ENCODE peak calls at places on chromosome 6, in eight cellular contexts. One of them, this sample, is unnamed.

GRCh38 chr6:87808005-87808757 is 106.1 kb upstream of the AKIRIN2 start:
- DNase-seq in cardiac fibroblast: peak
- DNase-seq in fibroblast of the aortic adventitia: peak
- DNase-seq in lower leg skin: no peak
- DNase-seq in adrenal gland: no peak
- DNase-seq in astrocyte: peak
- DNase-seq in upper lobe of left lung: no peak
- DNase-seq in brain microvascular endothelial cell: no peak
- DNase-seq in this sample: no peak

GRCh38 chr6:20840675-20841074 is 306.4 kb downstream of the CDKAL1 start:
- DNase-seq in cardiac fibroblast: peak
- DNase-seq in fibroblast of the aortic adventitia: peak
- DNase-seq in adrenal gland: no peak
- DNase-seq in brain microvascular endothelial cell: peak
- DNase-seq in astrocyte: peak
- DNase-seq in lower leg skin: no peak
- DNase-seq in upper lobe of left lung: no peak
- DNase-seq in this sample: no peak

GRCh38 chr6:130885392-130886192 is 58.4 kb downstream of the SMLR1 start:
- DNase-seq in astrocyte: peak
- DNase-seq in fibroblast of the aortic adventitia: peak
- DNase-seq in cardiac fibroblast: peak
- DNase-seq in brain microvascular endothelial cell: peak
- DNase-seq in adrenal gland: peak
- DNase-seq in upper lobe of left lung: peak
- DNase-seq in lower leg skin: no peak
- DNase-seq in this sample: no peak

GRCh38 chr6:90411292-90411781 is 114.7 kb upstream of the BACH2 start:
- DNase-seq in brain microvascular endothelial cell: no peak
- DNase-seq in astrocyte: peak
- DNase-seq in lower leg skin: no peak
- DNase-seq in adrenal gland: no peak
- DNase-seq in upper lobe of left lung: no peak
- DNase-seq in cardiac fibroblast: no peak
- DNase-seq in fibroblast of the aortic adventitia: no peak
- DNase-seq in this sample: no peak

GRCh38 chr6:72788188-72788587 is 166.3 kb downstream of the KCNQ5 start:
- DNase-seq in fibroblast of the aortic adventitia: peak
- DNase-seq in adrenal gland: no peak
- DNase-seq in upper lobe of left lung: no peak
- DNase-seq in lower leg skin: no peak
- DNase-seq in cardiac fibroblast: peak
- DNase-seq in brain microvascular endothelial cell: peak
- DNase-seq in astrocyte: peak
- DNase-seq in this sample: no peak

GRCh38 chr6:109892451-109893435 is 85.4 kb upstream of the GPR6 start:
- DNase-seq in adrenal gland: no peak
- DNase-seq in cardiac fibroblast: no peak
- DNase-seq in upper lobe of left lung: peak
- DNase-seq in fibroblast of the aortic adventitia: no peak
- DNase-seq in astrocyte: no peak
- DNase-seq in brain microvascular endothelial cell: no peak
- DNase-seq in lower leg skin: no peak
- DNase-seq in this sample: no peak

GRCh38 chr6:127503022-127503421 is 16.1 kb downstream of the MTCL3 start:
- DNase-seq in adrenal gland: no peak
- DNase-seq in cardiac fibroblast: no peak
- DNase-seq in fibroblast of the aortic adventitia: no peak
- DNase-seq in lower leg skin: no peak
- DNase-seq in astrocyte: no peak
- DNase-seq in brain microvascular endothelial cell: no peak
- DNase-seq in upper lobe of left lung: no peak
- DNase-seq in this sample: no peak

GRCh38 chr6:22747576-22747975 is 178.2 kb downstream of the HDGFL1 start:
- DNase-seq in upper lobe of left lung: no peak
- DNase-seq in astrocyte: no peak
- DNase-seq in lower leg skin: no peak
- DNase-seq in cardiac fibroblast: no peak
- DNase-seq in brain microvascular endothelial cell: no peak
- DNase-seq in adrenal gland: no peak
- DNase-seq in fibroblast of the aortic adventitia: no peak
- DNase-seq in this sample: no peak

GRCh38 chr6:43750622-43751021 is 19.4 kb upstream of the VEGFA start:
- DNase-seq in fibroblast of the aortic adventitia: no peak
- DNase-seq in astrocyte: no peak
- DNase-seq in upper lobe of left lung: no peak
- DNase-seq in cardiac fibroblast: no peak
- DNase-seq in adrenal gland: no peak
- DNase-seq in lower leg skin: no peak
- DNase-seq in brain microvascular endothelial cell: no peak
- DNase-seq in this sample: no peak

GRCh38 chr6:19472850-19473249 is 364.3 kb upstream of the ID4 start:
- DNase-seq in fibroblast of the aortic adventitia: no peak
- DNase-seq in upper lobe of left lung: no peak
- DNase-seq in cardiac fibroblast: no peak
- DNase-seq in adrenal gland: no peak
- DNase-seq in astrocyte: no peak
- DNase-seq in lower leg skin: no peak
- DNase-seq in brain microvascular endothelial cell: no peak
- DNase-seq in this sample: no peak

GRCh38 chr6:135640449-135641111 is 143.0 kb upstream of the AHI1 start:
- DNase-seq in brain microvascular endothelial cell: no peak
- DNase-seq in cardiac fibroblast: peak
- DNase-seq in astrocyte: no peak
- DNase-seq in fibroblast of the aortic adventitia: peak
- DNase-seq in lower leg skin: no peak
- DNase-seq in upper lobe of left lung: no peak
- DNase-seq in adrenal gland: no peak
- DNase-seq in this sample: no peak

GRCh38 chr6:143539723-143540122 is 28.2 kb upstream of the FUCA2 start:
- DNase-seq in upper lobe of left lung: no peak
- DNase-seq in astrocyte: no peak
- DNase-seq in lower leg skin: no peak
- DNase-seq in brain microvascular endothelial cell: no peak
- DNase-seq in adrenal gland: no peak
- DNase-seq in cardiac fibroblast: no peak
- DNase-seq in fibroblast of the aortic adventitia: no peak
- DNase-seq in this sample: no peak

GRCh38 chr6:20837189-20837588 is 302.9 kb downstream of the CDKAL1 start:
- DNase-seq in adrenal gland: no peak
- DNase-seq in astrocyte: no peak
- DNase-seq in cardiac fibroblast: no peak
- DNase-seq in fibroblast of the aortic adventitia: no peak
- DNase-seq in brain microvascular endothelial cell: no peak
- DNase-seq in upper lobe of left lung: no peak
- DNase-seq in lower leg skin: no peak
- DNase-seq in this sample: no peak

GRCh38 chr6:168127384-168127868 is 48.4 kb upstream of the FRMD1 start:
- DNase-seq in brain microvascular endothelial cell: no peak
- DNase-seq in lower leg skin: no peak
- DNase-seq in upper lobe of left lung: no peak
- DNase-seq in cardiac fibroblast: no peak
- DNase-seq in fibroblast of the aortic adventitia: no peak
- DNase-seq in astrocyte: no peak
- DNase-seq in adrenal gland: no peak
- DNase-seq in this sample: no peak

GRCh38 chr6:82331031-82331773 is 32.4 kb upstream of the TPBG start:
- DNase-seq in astrocyte: peak
- DNase-seq in brain microvascular endothelial cell: no peak
- DNase-seq in cardiac fibroblast: peak
- DNase-seq in adrenal gland: no peak
- DNase-seq in fibroblast of the aortic adventitia: peak
- DNase-seq in lower leg skin: no peak
- DNase-seq in upper lobe of left lung: no peak
- DNase-seq in this sample: no peak

GRCh38 chr6:140572129-140572528 is 1197.7 kb upstream of the CITED2 start:
- DNase-seq in lower leg skin: no peak
- DNase-seq in upper lobe of left lung: no peak
- DNase-seq in brain microvascular endothelial cell: peak
- DNase-seq in cardiac fibroblast: peak
- DNase-seq in fibroblast of the aortic adventitia: peak
- DNase-seq in adrenal gland: peak
- DNase-seq in astrocyte: peak
- DNase-seq in this sample: no peak

GRCh38 chr6:29986199-29986598 is 43.9 kb downstream of the HLA-A start:
- DNase-seq in astrocyte: no peak
- DNase-seq in fibroblast of the aortic adventitia: no peak
- DNase-seq in brain microvascular endothelial cell: no peak
- DNase-seq in lower leg skin: no peak
- DNase-seq in cardiac fibroblast: no peak
- DNase-seq in upper lobe of left lung: no peak
- DNase-seq in adrenal gland: no peak
- DNase-seq in this sample: no peak

GRCh38 chr6:167669553-167669849 is 157.2 kb upstream of the AFDN start:
- DNase-seq in astrocyte: no peak
- DNase-seq in cardiac fibroblast: no peak
- DNase-seq in fibroblast of the aortic adventitia: no peak
- DNase-seq in adrenal gland: no peak
- DNase-seq in upper lobe of left lung: no peak
- DNase-seq in brain microvascular endothelial cell: no peak
- DNase-seq in lower leg skin: no peak
- DNase-seq in this sample: no peak

GRCh38 chr6:16432075-16433032 is 194.0 kb downstream of the GMPR start:
- DNase-seq in lower leg skin: no peak
- DNase-seq in astrocyte: peak
- DNase-seq in adrenal gland: peak
- DNase-seq in fibroblast of the aortic adventitia: peak
- DNase-seq in upper lobe of left lung: no peak
- DNase-seq in cardiac fibroblast: peak
- DNase-seq in brain microvascular endothelial cell: peak
- DNase-seq in this sample: no peak

GRCh38 chr6:7112741-7113313 is 5.1 kb downstream of the RREB1 start:
- DNase-seq in cardiac fibroblast: no peak
- DNase-seq in brain microvascular endothelial cell: no peak
- DNase-seq in fibroblast of the aortic adventitia: no peak
- DNase-seq in astrocyte: no peak
- DNase-seq in lower leg skin: no peak
- DNase-seq in adrenal gland: no peak
- DNase-seq in upper lobe of left lung: peak
- DNase-seq in this sample: peak

GRCh38 chr6:45537539-45537938 is 159.8 kb upstream of the SUPT3H start:
- DNase-seq in upper lobe of left lung: no peak
- DNase-seq in cardiac fibroblast: no peak
- DNase-seq in lower leg skin: no peak
- DNase-seq in brain microvascular endothelial cell: no peak
- DNase-seq in astrocyte: no peak
- DNase-seq in fibroblast of the aortic adventitia: no peak
- DNase-seq in adrenal gland: no peak
- DNase-seq in this sample: no peak

GRCh38 chr6:42084889-42085288 is 34.6 kb downstream of the TAF8 start:
- DNase-seq in fibroblast of the aortic adventitia: peak
- DNase-seq in cardiac fibroblast: no peak
- DNase-seq in brain microvascular endothelial cell: no peak
- DNase-seq in upper lobe of left lung: no peak
- DNase-seq in adrenal gland: no peak
- DNase-seq in astrocyte: no peak
- DNase-seq in lower leg skin: no peak
- DNase-seq in this sample: no peak
- TF ChIP-seq CTCF in fibroblast of the aortic adventitia: peak
- TF ChIP-seq CTCF in cardiac fibroblast: peak
- TF ChIP-seq CTCF in brain microvascular endothelial cell: no peak
- TF ChIP-seq CTCF in upper lobe of left lung: no peak
- TF ChIP-seq CTCF in adrenal gland: no peak
- TF ChIP-seq CTCF in astrocyte: peak
- TF ChIP-seq CTCF in lower leg skin: no peak
- TF ChIP-seq CTCF in this sample: no peak

GRCh38 chr6:38739532-38739931 is 24.4 kb downstream of the DNAH8 start:
- DNase-seq in astrocyte: no peak
- DNase-seq in upper lobe of left lung: no peak
- DNase-seq in fibroblast of the aortic adventitia: peak
- DNase-seq in lower leg skin: no peak
- DNase-seq in brain microvascular endothelial cell: no peak
- DNase-seq in adrenal gland: no peak
- DNase-seq in cardiac fibroblast: peak
- DNase-seq in this sample: no peak
- TF ChIP-seq CTCF in astrocyte: peak
- TF ChIP-seq CTCF in upper lobe of left lung: no peak
- TF ChIP-seq CTCF in fibroblast of the aortic adventitia: peak
- TF ChIP-seq CTCF in lower leg skin: no peak
- TF ChIP-seq CTCF in brain microvascular endothelial cell: peak
- TF ChIP-seq CTCF in adrenal gland: peak
- TF ChIP-seq CTCF in cardiac fibroblast: no peak
- TF ChIP-seq CTCF in this sample: no peak

DNA sequence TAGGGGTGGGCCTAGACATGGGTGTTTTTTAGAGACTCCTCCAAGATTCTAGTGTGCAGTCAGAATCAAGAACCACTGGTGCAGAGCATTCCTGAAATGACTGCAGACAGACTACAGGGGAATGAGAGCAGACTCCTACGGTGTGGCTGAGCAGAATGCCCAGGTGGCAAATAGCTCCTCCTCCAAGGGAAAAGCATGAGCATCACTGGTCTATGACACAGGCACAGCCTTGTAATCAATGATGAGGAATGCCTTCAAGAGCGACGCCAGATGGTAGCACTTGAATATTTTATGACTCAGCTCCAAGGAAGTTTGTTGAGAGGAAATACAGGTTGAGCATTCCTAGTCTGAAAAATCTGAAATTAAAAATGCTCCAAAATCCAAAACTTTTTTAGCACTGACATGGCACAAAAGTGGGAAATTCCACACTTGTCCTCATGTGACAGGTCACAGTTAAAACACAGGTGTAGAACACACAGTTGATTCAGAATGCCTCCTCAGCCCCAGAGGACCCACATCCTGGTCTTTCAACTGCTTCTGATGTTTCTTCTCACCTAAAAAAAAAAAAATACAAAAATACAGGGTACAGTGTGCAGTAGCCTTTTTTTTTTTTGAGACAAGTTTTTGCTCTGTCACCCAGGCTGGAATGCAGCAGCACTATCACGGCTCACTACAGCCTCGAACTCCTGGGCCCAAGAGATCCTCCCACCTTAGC is 10.5 kb upstream of the FAM8A1 start:
- DNase-seq in fibroblast of the aortic adventitia: peak
- DNase-seq in upper lobe of left lung: peak
- DNase-seq in cardiac fibroblast: peak
- DNase-seq in lower leg skin: no peak
- DNase-seq in astrocyte: peak
- DNase-seq in adrenal gland: no peak
- DNase-seq in brain microvascular endothelial cell: peak
- DNase-seq in this sample: no peak
- TF ChIP-seq CTCF in fibroblast of the aortic adventitia: no peak
- TF ChIP-seq CTCF in upper lobe of left lung: no peak
- TF ChIP-seq CTCF in cardiac fibroblast: no peak
- TF ChIP-seq CTCF in lower leg skin: no peak
- TF ChIP-seq CTCF in astrocyte: no peak
- TF ChIP-seq CTCF in adrenal gland: no peak
- TF ChIP-seq CTCF in brain microvascular endothelial cell: no peak
- TF ChIP-seq CTCF in this sample: no peak

DNA sequence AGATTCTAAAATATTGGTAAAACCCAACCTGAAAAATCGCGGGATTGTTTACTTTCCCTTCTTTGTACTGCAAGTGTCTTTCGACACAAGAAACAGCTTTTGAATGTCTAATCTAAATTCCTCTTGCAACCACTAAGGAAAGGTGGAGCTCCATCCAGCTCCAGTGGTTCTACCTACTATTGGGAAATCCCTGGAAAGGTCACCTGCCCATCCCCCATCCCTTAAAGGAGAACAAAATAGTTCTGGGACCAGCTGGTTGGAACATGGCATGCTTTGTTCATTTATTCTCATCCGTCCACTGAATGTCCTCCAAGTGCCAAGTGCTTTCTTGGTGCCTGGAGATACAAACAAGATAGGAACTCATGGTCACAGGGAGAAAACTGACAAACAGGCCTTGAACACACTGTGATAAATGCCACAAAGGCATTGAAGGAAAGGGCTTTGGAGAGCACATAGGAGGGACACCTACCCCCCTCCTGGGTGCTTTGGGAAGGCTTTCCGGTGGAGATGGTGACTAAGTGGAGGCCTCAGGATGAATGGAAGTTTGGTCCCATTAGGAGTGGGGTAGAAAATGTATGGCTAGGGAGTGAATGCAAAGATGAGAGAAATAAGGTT is 2.3 kb upstream of the CITED2 start:
- DNase-seq in lower leg skin: peak
- DNase-seq in brain microvascular endothelial cell: no peak
- DNase-seq in upper lobe of left lung: peak
- DNase-seq in adrenal gland: peak
- DNase-seq in cardiac fibroblast: peak
- DNase-seq in astrocyte: peak
- DNase-seq in fibroblast of the aortic adventitia: peak
- DNase-seq in this sample: no peak
- TF ChIP-seq CTCF in lower leg skin: no peak
- TF ChIP-seq CTCF in brain microvascular endothelial cell: peak
- TF ChIP-seq CTCF in upper lobe of left lung: no peak
- TF ChIP-seq CTCF in adrenal gland: peak
- TF ChIP-seq CTCF in cardiac fibroblast: no peak
- TF ChIP-seq CTCF in astrocyte: no peak
- TF ChIP-seq CTCF in fibroblast of the aortic adventitia: peak
- TF ChIP-seq CTCF in this sample: no peak